ENCODE peak calls at places on chromosomes 6 and 20, in four cellular contexts. R is endothelial cell, W is hepatocyte, L is epithelial cell of esophagus. D is an unnamed sample.

GRCh38 chr6:44289726-44290125 is 19.5 kb downstream of the TMEM151B start:
- DNase-seq in R (no peak), W (no peak), L (no peak), D (no peak)

GRCh38 chr6:20808439-20808838 is 274.2 kb downstream of the CDKAL1 start:
- DNase-seq in R (no peak), W (no peak), L (no peak), D (no peak)

GRCh38 chr6:107968081-107968480 is 10.1 kb upstream of the SEC63 start:
- DNase-seq in R (no peak), W (no peak), L (no peak), D (no peak)

GRCh38 chr6:109606362-109606761 is 84.6 kb downstream of the AK9 start:
- DNase-seq in R (no peak), W (no peak), L (no peak), D (no peak)

GRCh38 chr20:1320902-1321653 is 7.9 kb downstream of the SDCBP2 start:
- DNase-seq in R (no peak), W (no peak), L (no peak), D (no peak)

GRCh38 chr20:36543187-36544133 is 2.1 kb downstream of the MYL9 start:
- DNase-seq in R (no peak), W (no peak), L (no peak), D (peak)

GRCh38 chr20:31987744-31988143 is 19.8 kb downstream of the XKR7 start:
- DNase-seq in R (no peak), W (peak), L (peak), D (peak)

GRCh38 chr20:50930139-50931047 is 844 bp downstream of the ADNP start:
- DNase-seq in R (peak), W (peak), L (peak), D (no peak)

GRCh38 chr6:167804281-167805013 is 22.3 kb upstream of the AFDN start:
- DNase-seq in R (no peak), W (no peak), L (no peak), D (no peak)

GRCh38 chr6:157222201-157222981 is 100.9 kb downstream of the TMEM242 start:
- DNase-seq in R (no peak), W (no peak), L (no peak), D (no peak)

GRCh38 chr6:157219201-157220200 is 103.8 kb downstream of the TMEM242 start:
- DNase-seq in R (no peak), W (no peak), L (peak), D (peak)

GRCh38 chr6:157221817-157222175 is 101.5 kb downstream of the TMEM242 start:
- DNase-seq in R (no peak), W (no peak), L (no peak), D (no peak)

GRCh38 chr6:157220485-157220884 is 102.8 kb downstream of the TMEM242 start:
- DNase-seq in R (no peak), W (no peak), L (no peak), D (no peak)

DNA sequence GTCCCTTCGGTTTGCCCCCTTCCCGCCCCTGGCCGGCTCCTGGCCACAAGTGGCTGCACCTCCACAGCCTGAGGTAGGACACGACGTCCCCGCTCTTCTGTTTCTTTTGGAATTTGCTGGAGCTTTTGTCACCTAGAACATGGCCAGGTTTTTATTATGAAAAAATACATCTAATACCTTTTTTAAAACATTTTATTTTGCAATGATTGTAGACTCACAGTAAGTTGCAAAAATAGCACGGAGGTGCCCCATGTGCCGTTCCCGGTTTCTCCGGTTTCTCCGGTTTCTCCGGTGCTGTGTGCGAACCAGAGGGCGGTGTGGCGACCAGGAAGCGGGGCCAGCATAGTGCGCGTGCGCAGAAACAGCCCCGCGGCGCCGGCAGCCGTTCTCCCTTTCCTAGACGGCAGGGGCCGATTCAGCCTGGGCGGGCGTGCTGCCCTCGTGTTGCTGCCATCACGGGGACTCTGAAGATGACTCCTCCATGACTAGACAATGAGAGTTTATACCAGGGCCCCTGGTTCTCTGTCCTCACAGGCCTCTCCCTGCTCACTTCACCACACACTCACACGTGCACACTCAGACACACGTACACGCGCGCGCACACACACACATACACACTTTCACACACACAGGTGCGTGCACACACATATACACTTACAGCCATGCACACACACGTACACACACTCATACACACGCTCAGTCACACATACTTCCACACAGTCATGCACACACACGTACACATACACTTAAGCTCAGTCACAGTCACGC is 102.1 kb downstream of the TMEM242 start:
- DNase-seq in R (peak), W (no peak), L (peak), D (peak)
- TF ChIP-seq CTCF in R (no peak), W (no peak), L (no peak), D (peak)

GRCh38 chr6:132936641-132937040 is 122.3 kb downstream of the RPS12 start:
- DNase-seq in R (no peak), W (no peak), L (no peak), D (no peak)

GRCh38 chr6:132932566-132932965 is 118.2 kb downstream of the RPS12 start:
- DNase-seq in R (no peak), W (no peak), L (no peak), D (no peak)

GRCh38 chr6:132933085-132933484 is 118.7 kb downstream of the RPS12 start:
- DNase-seq in R (no peak), W (no peak), L (no peak), D (no peak)

GRCh38 chr6:132934496-132934895 is 120.1 kb downstream of the RPS12 start:
- DNase-seq in R (no peak), W (no peak), L (peak), D (peak)

DNA sequence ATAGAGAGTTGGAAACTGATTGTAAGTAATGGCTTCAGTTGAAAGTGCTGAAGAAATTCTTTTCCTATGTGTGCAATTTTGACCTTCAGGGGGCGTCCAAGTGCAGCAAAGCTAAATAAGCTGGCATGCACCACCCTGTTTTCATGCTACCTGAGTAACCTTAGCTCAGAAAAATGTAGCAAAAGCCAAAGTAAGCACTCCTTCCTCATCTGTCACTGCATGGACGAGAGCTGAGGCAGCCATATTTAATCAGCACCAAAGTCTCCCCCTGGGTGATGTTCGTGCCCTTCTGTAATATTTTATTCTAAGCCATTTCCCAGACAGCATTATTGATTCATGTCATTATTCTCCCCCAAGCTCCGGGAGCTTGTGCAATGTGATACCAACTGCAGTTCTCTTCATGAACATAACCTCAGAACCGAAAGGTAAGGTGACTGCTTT is 123.1 kb downstream of the RPS12 start:
- DNase-seq in R (peak), W (peak), L (peak), D (peak)
- TF ChIP-seq CTCF in R (peak), W (peak), L (peak), D (peak)

DNA sequence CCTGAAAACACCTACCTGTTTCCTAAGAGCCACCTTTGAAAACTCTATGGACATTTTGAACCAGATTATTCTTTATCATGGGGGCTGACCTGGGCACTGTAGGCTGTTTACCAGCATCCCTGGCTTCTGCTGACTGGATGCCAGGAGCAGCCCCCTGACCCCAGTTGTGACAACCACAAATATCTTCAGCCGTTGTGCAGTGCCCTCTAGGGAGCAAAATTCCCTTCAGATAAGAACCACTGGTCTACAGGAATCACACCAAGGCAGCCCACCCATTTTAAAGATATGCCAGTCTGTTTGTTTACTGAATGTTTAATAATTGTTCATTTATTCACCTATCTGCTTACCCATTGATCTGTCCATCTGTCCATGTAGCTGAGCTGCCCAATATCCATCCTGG is 276.9 kb downstream of the NRN1 start:
- DNase-seq in R (no peak), W (no peak), L (no peak), D (no peak)
- TF ChIP-seq CTCF in R (no peak), W (no peak), L (no peak), D (no peak)

DNA sequence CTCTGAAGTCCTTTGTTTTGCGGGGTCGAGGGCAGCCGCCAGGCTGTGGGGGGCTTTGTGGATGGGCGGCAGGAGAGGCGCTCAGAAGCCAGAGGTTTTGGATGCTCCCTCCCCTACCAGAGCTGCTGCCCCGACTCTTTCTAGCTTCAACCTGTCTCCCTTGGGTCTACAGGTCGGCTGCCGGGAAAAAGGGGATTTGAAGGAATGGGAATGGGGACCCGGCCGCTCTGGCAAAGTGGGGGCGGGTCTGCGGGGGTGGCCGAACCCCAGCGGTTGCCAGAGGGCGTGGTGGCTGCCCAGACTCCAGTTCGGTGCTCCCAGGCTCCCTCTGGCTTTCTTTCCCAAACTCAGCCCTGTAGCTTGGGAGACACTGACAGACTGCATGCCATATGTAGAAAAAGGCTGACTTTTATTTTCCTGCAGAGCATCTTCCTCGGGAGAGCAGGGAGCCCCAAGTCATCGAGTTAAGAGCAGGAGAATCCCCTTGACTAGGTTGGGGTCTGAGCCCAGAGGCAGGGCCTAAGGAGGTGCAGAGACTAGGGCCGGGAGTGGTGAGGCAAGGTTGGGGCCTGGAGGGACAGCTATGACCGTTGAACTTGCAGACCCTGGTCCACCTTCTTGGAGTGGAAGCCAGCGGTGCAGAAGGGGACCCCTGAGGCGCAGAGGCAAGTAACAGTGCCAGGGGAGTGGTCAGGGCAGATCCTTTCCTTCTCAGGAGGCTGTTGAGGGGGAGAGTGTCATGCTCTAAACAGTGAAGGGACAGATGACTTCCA is 1.4 kb upstream of the PPP1R18 start:
- DNase-seq in R (peak), W (peak), L (peak), D (peak)
- TF ChIP-seq CTCF in R (no peak), W (peak), L (peak), D (peak)

GRCh38 chr6:30818426-30818841 is 65.9 kb upstream of the DDR1 start:
- DNase-seq in R (no peak), W (peak), L (peak), D (peak)
- TF ChIP-seq CTCF in R (no peak), W (no peak), L (no peak), D (no peak)

GRCh38 chr6:82259389-82259788 is 11.8 kb upstream of the IBTK start:
- DNase-seq in R (no peak), W (no peak), L (no peak), D (no peak)

GRCh38 chr6:82251942-82252341 is 4.4 kb upstream of the IBTK start:
- DNase-seq in R (no peak), W (peak), L (peak), D (peak)

GRCh38 chr6:82260890-82261732 is 13.6 kb upstream of the IBTK start:
- DNase-seq in R (no peak), W (no peak), L (no peak), D (no peak)

DNA sequence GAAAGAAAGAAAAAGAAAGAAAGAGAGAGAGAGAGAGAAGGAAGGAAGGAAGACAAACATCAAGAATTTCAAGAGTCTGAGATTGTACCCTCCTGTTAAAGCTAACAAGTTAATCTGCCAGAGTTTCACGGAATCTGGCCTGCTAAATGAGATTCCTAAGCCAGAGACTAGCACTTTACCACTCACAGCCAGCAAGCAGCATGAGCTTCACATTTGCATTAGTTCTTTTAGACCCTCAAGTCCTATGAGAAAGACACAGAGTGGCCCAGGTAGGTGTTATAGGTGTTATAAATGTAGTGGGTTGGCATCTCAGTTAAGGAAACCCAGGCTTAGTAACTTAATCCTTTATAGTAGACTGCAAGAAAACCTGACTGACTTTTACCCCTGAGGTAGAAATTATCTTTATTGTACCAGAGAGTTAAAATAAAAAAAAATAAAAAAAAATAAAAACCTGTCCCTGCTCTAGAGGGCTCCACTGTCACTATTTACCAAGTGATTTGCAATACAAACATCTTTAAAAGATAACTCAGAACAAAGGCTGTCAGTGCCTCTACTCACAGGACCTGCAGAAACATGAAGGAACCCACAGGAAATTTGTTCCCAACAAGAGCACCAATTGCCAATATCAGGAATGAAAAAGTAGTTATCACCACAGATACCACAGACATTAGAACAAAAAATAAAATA is 9.7 kb upstream of the IBTK start:
- DNase-seq in R (no peak), W (peak), L (peak), D (no peak)
- TF ChIP-seq CTCF in R (no peak), W (peak), L (peak), D (no peak)

GRCh38 chr6:33414592-33415271 is 3.2 kb downstream of the CUTA start:
- DNase-seq in R (peak), W (no peak), L (no peak), D (no peak)
- TF ChIP-seq CTCF in R (peak), W (peak), L (peak), D (peak)